ENCODE peak calls at places on chromosomes 11 and 22, in nine cellular contexts. One of them, this sample, is unnamed. For H3K36me3, the result is how much of the 10 kb centered on the place peaks cover.

GRCh38 chr11:86396403-86396802 is 21.7 kb downstream of the CCDC81 start:
- DNase-seq in pancreas: no peak
- DNase-seq in mammary epithelial cell: peak
- DNase-seq in ascending aorta: no peak
- DNase-seq in transverse colon: no peak
- DNase-seq in heart left ventricle: no peak
- DNase-seq in prostate gland: no peak
- DNase-seq in BE2C: no peak
- DNase-seq in breast epithelium: no peak
- DNase-seq in this sample: no peak

GRCh38 chr11:72236774-72237111 is 7.2 kb downstream of the PHOX2A start:
- DNase-seq in pancreas: no peak
- DNase-seq in mammary epithelial cell: no peak
- DNase-seq in ascending aorta: no peak
- DNase-seq in transverse colon: no peak
- DNase-seq in heart left ventricle: no peak
- DNase-seq in prostate gland: no peak
- DNase-seq in BE2C: no peak
- DNase-seq in breast epithelium: no peak
- DNase-seq in this sample: no peak

GRCh38 chr22:30743257-30744020 is 48.8 kb downstream of the OSBP2 start:
- DNase-seq in pancreas: no peak
- DNase-seq in mammary epithelial cell: no peak
- DNase-seq in ascending aorta: no peak
- DNase-seq in transverse colon: no peak
- DNase-seq in heart left ventricle: no peak
- DNase-seq in prostate gland: no peak
- DNase-seq in BE2C: no peak
- DNase-seq in breast epithelium: no peak
- DNase-seq in this sample: no peak

GRCh38 chr11:59028105-59028504 is 58.0 kb upstream of the GLYATL1B start:
- DNase-seq in pancreas: no peak
- DNase-seq in mammary epithelial cell: no peak
- DNase-seq in ascending aorta: no peak
- DNase-seq in transverse colon: no peak
- DNase-seq in heart left ventricle: no peak
- DNase-seq in prostate gland: no peak
- DNase-seq in BE2C: no peak
- DNase-seq in breast epithelium: no peak
- DNase-seq in this sample: no peak

GRCh38 chr11:82906236-82906635 is 4.7 kb downstream of the DDIAS start:
- DNase-seq in pancreas: no peak
- DNase-seq in mammary epithelial cell: peak
- DNase-seq in ascending aorta: no peak
- DNase-seq in transverse colon: no peak
- DNase-seq in heart left ventricle: no peak
- DNase-seq in prostate gland: no peak
- DNase-seq in BE2C: no peak
- DNase-seq in breast epithelium: no peak
- DNase-seq in this sample: no peak

GRCh38 chr11:106961518-106961917 is 56.8 kb downstream of the GUCY1A2 start:
- DNase-seq in pancreas: no peak
- DNase-seq in mammary epithelial cell: peak
- DNase-seq in ascending aorta: no peak
- DNase-seq in transverse colon: no peak
- DNase-seq in heart left ventricle: no peak
- DNase-seq in prostate gland: no peak
- DNase-seq in BE2C: no peak
- DNase-seq in breast epithelium: no peak
- DNase-seq in this sample: no peak

GRCh38 chr22:26194877-26195276 is 25.6 kb downstream of the SEZ6L start:
- DNase-seq in pancreas: no peak
- DNase-seq in mammary epithelial cell: no peak
- DNase-seq in ascending aorta: no peak
- DNase-seq in transverse colon: no peak
- DNase-seq in heart left ventricle: no peak
- DNase-seq in prostate gland: no peak
- DNase-seq in BE2C: no peak
- DNase-seq in breast epithelium: no peak
- DNase-seq in this sample: no peak

GRCh38 chr11:105774899-105775298 is 165.0 kb downstream of the GRIA4 start:
- DNase-seq in pancreas: no peak
- DNase-seq in mammary epithelial cell: no peak
- DNase-seq in ascending aorta: no peak
- DNase-seq in transverse colon: no peak
- DNase-seq in heart left ventricle: no peak
- DNase-seq in prostate gland: no peak
- DNase-seq in BE2C: no peak
- DNase-seq in breast epithelium: no peak
- DNase-seq in this sample: no peak

GRCh38 chr11:48017105-48017874 is 36.9 kb downstream of the PTPRJ start:
- DNase-seq in pancreas: no peak
- DNase-seq in mammary epithelial cell: no peak
- DNase-seq in ascending aorta: no peak
- DNase-seq in transverse colon: no peak
- DNase-seq in heart left ventricle: no peak
- DNase-seq in prostate gland: no peak
- DNase-seq in BE2C: no peak
- DNase-seq in breast epithelium: no peak
- DNase-seq in this sample: no peak

GRCh38 chr11:48020092-48020755 is 39.9 kb downstream of the PTPRJ start:
- DNase-seq in pancreas: no peak
- DNase-seq in mammary epithelial cell: no peak
- DNase-seq in ascending aorta: no peak
- DNase-seq in transverse colon: peak
- DNase-seq in heart left ventricle: no peak
- DNase-seq in prostate gland: no peak
- DNase-seq in BE2C: no peak
- DNase-seq in breast epithelium: no peak
- DNase-seq in this sample: no peak

GRCh38 chr11:48019230-48019584 is 38.8 kb downstream of the PTPRJ start:
- DNase-seq in pancreas: no peak
- DNase-seq in mammary epithelial cell: no peak
- DNase-seq in ascending aorta: no peak
- DNase-seq in transverse colon: no peak
- DNase-seq in heart left ventricle: no peak
- DNase-seq in prostate gland: no peak
- DNase-seq in BE2C: no peak
- DNase-seq in breast epithelium: no peak
- DNase-seq in this sample: peak

GRCh38 chr11:48019597-48019996 is 39.2 kb downstream of the PTPRJ start:
- DNase-seq in pancreas: no peak
- DNase-seq in mammary epithelial cell: no peak
- DNase-seq in ascending aorta: no peak
- DNase-seq in transverse colon: no peak
- DNase-seq in heart left ventricle: no peak
- DNase-seq in prostate gland: no peak
- DNase-seq in BE2C: no peak
- DNase-seq in breast epithelium: no peak
- DNase-seq in this sample: no peak

DNA sequence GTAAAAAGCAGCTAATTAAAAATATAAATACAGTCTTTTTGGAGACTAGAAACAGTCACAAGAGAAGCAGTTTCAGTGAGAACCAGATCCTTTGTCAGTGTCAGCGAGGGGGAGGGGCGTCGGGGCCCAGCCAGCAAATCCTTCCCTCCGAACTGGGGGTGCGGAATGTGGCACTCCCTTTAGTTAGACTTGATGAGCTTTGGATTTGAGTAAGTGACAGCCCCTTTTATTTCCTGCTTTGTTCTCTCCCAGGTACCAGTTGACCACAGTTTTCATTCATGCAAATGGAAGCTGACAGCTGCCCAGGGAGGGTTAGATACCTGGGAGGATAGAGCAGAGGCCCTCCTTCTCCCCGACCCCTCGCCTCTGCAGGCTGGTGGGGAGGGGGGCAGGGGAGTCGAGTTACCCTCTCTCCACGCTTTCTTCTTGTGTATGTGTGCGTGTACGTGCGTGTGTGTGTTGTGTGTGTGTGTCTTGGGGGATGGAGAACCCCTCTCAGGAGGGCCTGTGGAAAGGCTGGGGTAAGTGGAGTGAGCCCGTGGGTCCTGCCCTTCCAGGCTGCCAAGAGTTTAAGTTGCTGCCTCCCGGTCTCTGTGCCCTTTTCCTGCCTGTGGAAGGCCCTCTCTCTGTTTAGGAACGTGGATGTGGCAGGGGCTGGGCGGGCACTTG is 38.3 kb downstream of the PTPRJ start:
- DNase-seq in pancreas: no peak
- DNase-seq in mammary epithelial cell: no peak
- DNase-seq in ascending aorta: no peak
- DNase-seq in transverse colon: no peak
- DNase-seq in heart left ventricle: no peak
- DNase-seq in prostate gland: no peak
- DNase-seq in BE2C: no peak
- DNase-seq in breast epithelium: no peak
- DNase-seq in this sample: peak
- H3K4me3 ChIP-seq in pancreas: no peak
- H3K4me3 ChIP-seq in mammary epithelial cell: no peak
- H3K4me3 ChIP-seq in ascending aorta: no peak
- H3K4me3 ChIP-seq in transverse colon: no peak
- H3K4me3 ChIP-seq in heart left ventricle: no peak
- H3K4me3 ChIP-seq in prostate gland: no peak
- H3K4me3 ChIP-seq in BE2C: no peak
- H3K4me3 ChIP-seq in breast epithelium: no peak
- H3K4me3 ChIP-seq in this sample: peak

DNA sequence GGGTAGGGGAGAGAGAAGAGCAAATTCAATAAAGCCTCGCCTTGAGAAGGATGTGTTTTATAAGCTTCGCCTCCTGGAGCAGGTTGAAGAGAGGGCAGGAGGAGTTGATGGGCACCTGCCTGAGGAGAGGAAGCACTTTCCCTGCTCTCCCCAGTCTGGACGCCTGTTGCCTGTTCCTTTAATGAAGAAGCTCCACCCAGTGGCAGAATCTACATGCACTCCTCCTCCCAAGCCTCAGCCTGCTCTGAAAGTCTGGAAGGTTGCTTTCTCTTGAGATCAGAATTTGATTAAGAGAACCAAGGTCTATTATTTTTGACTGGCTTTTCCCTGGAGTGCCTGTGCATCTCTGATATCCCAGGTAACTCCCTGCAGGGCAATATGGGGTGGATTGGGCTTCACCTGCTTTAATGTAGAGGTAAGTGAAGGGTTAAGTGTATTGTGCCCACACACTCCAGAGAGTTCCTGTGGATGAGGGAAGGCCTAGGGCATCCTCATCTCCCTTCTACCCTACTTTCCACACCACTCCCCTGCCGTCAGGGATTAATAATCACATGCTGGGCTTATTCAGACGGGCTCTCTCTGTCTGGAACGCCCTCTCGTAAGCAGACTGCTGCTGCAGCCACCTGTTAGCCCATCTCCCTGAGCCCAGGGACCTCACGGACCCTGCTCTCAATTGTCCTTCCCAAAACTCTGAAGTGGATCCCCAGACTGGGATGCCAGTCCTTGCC is 22.3 kb downstream of the NTM start:
- DNase-seq in pancreas: no peak
- DNase-seq in mammary epithelial cell: no peak
- DNase-seq in ascending aorta: no peak
- DNase-seq in transverse colon: no peak
- DNase-seq in heart left ventricle: no peak
- DNase-seq in prostate gland: no peak
- DNase-seq in BE2C: no peak
- DNase-seq in breast epithelium: no peak
- DNase-seq in this sample: peak
- H3K36me3 ChIP-seq in pancreas: under half
- H3K36me3 ChIP-seq in mammary epithelial cell: under half
- H3K36me3 ChIP-seq in ascending aorta: under half
- H3K36me3 ChIP-seq in transverse colon: under half
- H3K36me3 ChIP-seq in heart left ventricle: under half
- H3K36me3 ChIP-seq in prostate gland: under half
- H3K36me3 ChIP-seq in BE2C: under half
- H3K36me3 ChIP-seq in breast epithelium: under half
- H3K36me3 ChIP-seq in this sample: under half

GRCh38 chr11:63769719-63770443 is 1.3 kb upstream of the ZFTA start:
- DNase-seq in pancreas: peak
- DNase-seq in mammary epithelial cell: no peak
- DNase-seq in ascending aorta: no peak
- DNase-seq in transverse colon: no peak
- DNase-seq in heart left ventricle: no peak
- DNase-seq in prostate gland: no peak
- DNase-seq in BE2C: no peak
- DNase-seq in breast epithelium: no peak
- DNase-seq in this sample: no peak

GRCh38 chr11:63769044-63769718 is 606 bp upstream of the ZFTA start:
- DNase-seq in pancreas: peak
- DNase-seq in mammary epithelial cell: no peak
- DNase-seq in ascending aorta: peak
- DNase-seq in transverse colon: peak
- DNase-seq in heart left ventricle: peak
- DNase-seq in prostate gland: no peak
- DNase-seq in BE2C: peak
- DNase-seq in breast epithelium: no peak
- DNase-seq in this sample: peak

GRCh38 chr11:63767415-63768231 is 952 bp downstream of the ZFTA start:
- DNase-seq in pancreas: peak
- DNase-seq in mammary epithelial cell: peak
- DNase-seq in ascending aorta: peak
- DNase-seq in transverse colon: peak
- DNase-seq in heart left ventricle: peak
- DNase-seq in prostate gland: no peak
- DNase-seq in BE2C: peak
- DNase-seq in breast epithelium: no peak
- DNase-seq in this sample: peak

GRCh38 chr11:63766501-63767270 is 1.9 kb downstream of the ZFTA start:
- DNase-seq in pancreas: no peak
- DNase-seq in mammary epithelial cell: no peak
- DNase-seq in ascending aorta: no peak
- DNase-seq in transverse colon: no peak
- DNase-seq in heart left ventricle: no peak
- DNase-seq in prostate gland: no peak
- DNase-seq in BE2C: no peak
- DNase-seq in breast epithelium: no peak
- DNase-seq in this sample: no peak

GRCh38 chr11:63768232-63769043 is at the start of gene ZFTA:
- DNase-seq in pancreas: peak
- DNase-seq in mammary epithelial cell: peak
- DNase-seq in ascending aorta: peak
- DNase-seq in transverse colon: peak
- DNase-seq in heart left ventricle: peak
- DNase-seq in prostate gland: peak
- DNase-seq in BE2C: peak
- DNase-seq in breast epithelium: no peak
- DNase-seq in this sample: peak
- TF ChIP-seq CTCF in pancreas: peak
- TF ChIP-seq CTCF in mammary epithelial cell: peak
- TF ChIP-seq CTCF in ascending aorta: peak
- TF ChIP-seq CTCF in transverse colon: no peak
- TF ChIP-seq CTCF in heart left ventricle: peak
- TF ChIP-seq CTCF in prostate gland: peak
- TF ChIP-seq CTCF in BE2C: peak
- TF ChIP-seq CTCF in breast epithelium: peak
- TF ChIP-seq CTCF in this sample: peak

DNA sequence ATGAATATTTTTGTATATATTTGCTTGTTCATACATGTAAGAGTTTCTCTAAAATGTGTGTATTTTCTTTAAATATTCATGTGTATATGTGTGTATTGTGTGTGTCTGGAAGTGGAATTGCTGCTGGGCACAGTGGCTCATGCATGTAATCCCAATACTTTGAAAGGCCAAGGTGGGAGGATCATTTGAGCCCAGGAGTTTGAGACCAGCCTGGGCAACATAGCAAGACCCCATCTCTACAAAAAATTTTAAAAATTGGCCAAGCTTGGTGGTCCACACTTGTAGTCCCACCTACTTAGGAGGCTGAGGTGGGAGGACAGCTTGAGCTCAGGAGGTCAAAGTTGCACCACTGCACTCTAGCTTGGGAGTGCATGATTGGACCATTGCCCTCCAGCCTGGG is 4.7 kb upstream of the LGR4 start:
- DNase-seq in pancreas: no peak
- DNase-seq in mammary epithelial cell: no peak
- DNase-seq in ascending aorta: no peak
- DNase-seq in transverse colon: no peak
- DNase-seq in heart left ventricle: no peak
- DNase-seq in prostate gland: no peak
- DNase-seq in BE2C: no peak
- DNase-seq in breast epithelium: no peak
- DNase-seq in this sample: no peak
- H3K4me3 ChIP-seq in pancreas: no peak
- H3K4me3 ChIP-seq in mammary epithelial cell: no peak
- H3K4me3 ChIP-seq in ascending aorta: no peak
- H3K4me3 ChIP-seq in transverse colon: no peak
- H3K4me3 ChIP-seq in heart left ventricle: no peak
- H3K4me3 ChIP-seq in prostate gland: no peak
- H3K4me3 ChIP-seq in BE2C: no peak
- H3K4me3 ChIP-seq in breast epithelium: no peak
- H3K4me3 ChIP-seq in this sample: no peak